ENCODE peak calls at places on chromosomes 4 and X, in ten cellular contexts. V is hepatocyte, R is Peyer's patch, X is right lobe of liver, B is K562, T is Karpas-422, I is HCT116, M is cardiac muscle cell, S is suprapubic skin, O is uterus. F is an unnamed sample. For H3K36me3, the result is how much of the 10 kb centered on the place peaks cover.

GRCh38 chrX:45850775-45851433 is 650.2 kb upstream of the DIPK2B start:
- DNase-seq in V (peak), R (peak), X (no peak), B (no peak), T (no peak), I (no peak), M (peak), S (no peak), O (peak), F (no peak)

GRCh38 chr4:2931765-2932560 is 31.2 kb downstream of the NOP14 start:
- DNase-seq in V (no peak), R (peak), X (peak), B (no peak), T (peak), I (no peak), M (no peak), S (peak), O (peak), F (no peak)

GRCh38 chrX:54012830-54013500 is 31.3 kb downstream of the PHF8 start:
- DNase-seq in V (no peak), R (no peak), X (no peak), B (no peak), T (no peak), I (no peak), M (no peak), S (no peak), O (no peak), F (no peak)

GRCh38 chr4:175731506-175731905 is 80.6 kb downstream of the GPM6A start:
- DNase-seq in V (no peak), R (no peak), X (no peak), B (no peak), T (no peak), I (no peak), M (no peak), S (no peak), O (no peak), F (no peak)

GRCh38 chr4:8427761-8428287 is 12.7 kb downstream of the ACOX3 start:
- DNase-seq in V (peak), R (no peak), X (peak), B (no peak), T (peak), I (no peak), M (peak), S (no peak), O (no peak), F (no peak)

GRCh38 chrX:1464282-1465131 is 11.8 kb upstream of the ASMTL start:
- DNase-seq in V (no peak), R (peak), X (no peak), B (no peak), T (no peak), I (no peak), M (no peak), S (peak), O (no peak), F (no peak)

GRCh38 chr4:67162692-67163091 is 382.6 kb downstream of the CENPC start:
- DNase-seq in V (no peak), R (no peak), X (no peak), B (no peak), T (no peak), I (no peak), M (no peak), S (no peak), O (no peak), F (no peak)

GRCh38 chr4:115834441-115834840 is 721.0 kb upstream of the NDST4 start:
- DNase-seq in V (no peak), R (no peak), X (no peak), B (no peak), T (no peak), I (no peak), M (no peak), S (no peak), O (no peak), F (no peak)

GRCh38 chr4:3041192-3042142 is 32.9 kb downstream of the HTT-AS start:
- DNase-seq in V (no peak), R (peak), X (peak), B (no peak), T (peak), I (no peak), M (peak), S (no peak), O (no peak), F (no peak)

GRCh38 chr4:40599431-40599830 is 30.2 kb downstream of the RBM47 start:
- DNase-seq in V (no peak), R (no peak), X (no peak), B (no peak), T (no peak), I (no peak), M (no peak), S (no peak), O (no peak), F (no peak)

GRCh38 chrX:133375558-133376340 is 39.5 kb downstream of the GPC4 start:
- DNase-seq in V (peak), R (no peak), X (no peak), B (no peak), T (no peak), I (no peak), M (peak), S (no peak), O (no peak), F (no peak)

GRCh38 chr4:179095585-179096228 is 1653.5 kb upstream of the AGA start:
- DNase-seq in V (peak), R (no peak), X (no peak), B (no peak), T (no peak), I (no peak), M (no peak), S (no peak), O (no peak), F (no peak)

GRCh38 chr4:140648716-140649115 is 80.0 kb upstream of the UCP1 start:
- DNase-seq in V (no peak), R (no peak), X (no peak), B (no peak), T (no peak), I (no peak), M (no peak), S (no peak), O (no peak), F (no peak)

GRCh38 chr4:24675723-24676122 is 91.4 kb upstream of the DHX15 start:
- DNase-seq in V (no peak), R (no peak), X (no peak), B (no peak), T (no peak), I (no peak), M (no peak), S (no peak), O (no peak), F (no peak)

GRCh38 chr4:139144161-139144859 is 32.7 kb downstream of the ELF2 start:
- DNase-seq in V (peak), R (peak), X (peak), B (no peak), T (no peak), I (no peak), M (peak), S (no peak), O (peak), F (no peak)

GRCh38 chr4:183602444-183603102 is 56.4 kb downstream of the RWDD4 start:
- DNase-seq in V (no peak), R (no peak), X (no peak), B (no peak), T (no peak), I (no peak), M (peak), S (no peak), O (no peak), F (no peak)

GRCh38 chr4:91924625-91925024 is 379.1 kb upstream of the GRID2 start:
- DNase-seq in V (no peak), R (no peak), X (no peak), B (no peak), T (no peak), I (no peak), M (no peak), S (peak), O (no peak), F (no peak)

GRCh38 chr4:152211936-152212675 is 323.8 kb downstream of the FBXW7 start:
- DNase-seq in V (no peak), R (no peak), X (no peak), B (no peak), T (no peak), I (no peak), M (no peak), S (no peak), O (no peak), F (no peak)

GRCh38 chr4:129240816-129241215 is 144.9 kb downstream of the C4orf33 start:
- DNase-seq in V (peak), R (no peak), X (peak), B (no peak), T (no peak), I (no peak), M (no peak), S (no peak), O (no peak), F (no peak)

GRCh38 chr4:147453561-147454141 is 27.2 kb upstream of the EDNRA start:
- DNase-seq in V (peak), R (no peak), X (no peak), B (no peak), T (no peak), I (peak), M (peak), S (no peak), O (no peak), F (no peak)

GRCh38 chr4:8394125-8394524 is 46.4 kb downstream of the ACOX3 start:
- DNase-seq in V (peak), R (peak), X (no peak), B (no peak), T (no peak), I (no peak), M (peak), S (peak), O (peak), F (no peak)

GRCh38 chr4:154313004-154313587 is 178.5 kb downstream of the DCHS2 start:
- DNase-seq in V (no peak), R (no peak), X (no peak), B (no peak), T (no peak), I (no peak), M (no peak), S (no peak), O (no peak), F (no peak)

GRCh38 chr4:33940281-33940680 is 2304.0 kb downstream of the ARAP2 start:
- DNase-seq in V (no peak), R (no peak), X (no peak), B (no peak), T (no peak), I (no peak), M (peak), S (no peak), O (no peak), F (no peak)

GRCh38 chr4:472881-473574 is 25.9 kb downstream of the ZNF721 start:
- DNase-seq in V (no peak), R (no peak), X (no peak), B (peak), T (no peak), I (no peak), M (peak), S (no peak), O (no peak), F (no peak)

GRCh38 chr4:101953949-101954348 is 163.4 kb downstream of the BANK1 start:
- DNase-seq in V (peak), R (no peak), X (no peak), B (no peak), T (peak), I (no peak), M (peak), S (no peak), O (no peak), F (peak)

GRCh38 chr4:56330691-56331090 is 56.6 kb downstream of the AASDH start:
- DNase-seq in V (no peak), R (no peak), X (no peak), B (no peak), T (no peak), I (no peak), M (peak), S (no peak), O (no peak), F (no peak)

GRCh38 chr4:13484749-13485345 is 707 bp upstream of the RAB28 start:
- DNase-seq in V (peak), R (no peak), X (no peak), B (peak), T (peak), I (peak), M (peak), S (no peak), O (no peak), F (no peak)

DNA sequence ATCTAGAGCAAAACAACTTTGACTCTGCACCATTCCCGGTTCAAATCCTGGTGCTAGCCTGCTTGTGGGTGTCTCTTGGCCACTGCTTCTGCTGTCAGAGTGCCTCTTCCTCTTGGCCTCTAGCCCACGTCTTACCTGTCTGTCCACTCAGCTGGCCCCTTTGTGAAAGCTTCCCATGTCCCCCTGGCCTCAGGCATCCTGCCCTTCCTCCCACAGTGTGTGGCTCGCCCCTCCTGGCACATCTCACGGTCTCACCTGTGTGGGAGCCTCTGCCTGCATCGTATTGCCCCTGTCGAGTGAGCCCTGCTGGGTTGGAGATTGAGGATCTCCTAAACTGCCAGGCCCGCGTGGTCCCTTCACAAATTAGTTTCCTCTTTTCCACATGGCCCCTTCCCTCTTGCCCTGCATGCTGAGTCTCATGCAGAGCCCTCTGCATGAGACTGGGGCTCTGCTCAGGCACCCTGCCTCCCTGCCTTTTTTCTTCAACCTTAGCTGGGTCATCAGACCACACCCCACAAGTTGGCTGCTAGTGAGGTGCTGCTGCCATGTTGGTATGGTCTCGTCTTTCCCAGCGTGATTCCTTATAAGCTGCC is 53.7 kb upstream of the TADA2B start:
- DNase-seq in V (no peak), R (no peak), X (no peak), B (no peak), T (no peak), I (no peak), M (no peak), S (no peak), O (no peak), F (no peak)
- H3K36me3 ChIP-seq in V (under half), R (under half), X (under half), B (half or more), T (under half), I (under half), M (under half), S (under half), O (under half), F (under half)

GRCh38 chrX:118823263-118824172 is at the start of gene ZCCHC12:
- DNase-seq in V (peak), R (peak), X (peak), B (peak), T (no peak), I (peak), M (peak), S (no peak), O (peak), F (no peak)

GRCh38 chrX:118824173-118824782 is 654 bp downstream of the ZCCHC12 start:
- DNase-seq in V (no peak), R (no peak), X (no peak), B (no peak), T (no peak), I (no peak), M (no peak), S (no peak), O (no peak), F (no peak)
- H3K4me3 ChIP-seq in V (no peak), R (no peak), X (no peak), B (no peak), T (no peak), I (peak), M (peak), S (peak), O (peak), F (no peak)

DNA sequence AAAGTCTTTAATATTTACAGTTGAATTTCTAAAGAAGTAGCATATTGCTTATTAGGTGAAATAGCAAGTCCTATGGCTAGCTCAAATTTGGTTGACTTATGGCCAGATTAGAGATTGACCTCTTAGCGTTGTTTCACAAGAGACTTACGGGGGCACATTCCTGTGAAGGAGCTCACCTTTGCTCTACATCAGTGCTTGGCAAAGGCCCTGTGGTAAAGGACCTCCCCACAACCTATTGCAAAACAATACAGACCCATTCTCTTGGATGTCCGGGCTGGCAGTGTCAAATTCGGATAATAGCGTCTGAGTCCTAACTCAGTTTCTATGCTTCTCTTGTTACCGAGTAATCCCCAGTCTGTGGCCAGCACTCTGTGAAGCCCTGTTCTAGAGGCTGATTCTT is 10.9 kb downstream of the PDHA1 start:
- DNase-seq in V (no peak), R (no peak), X (no peak), B (no peak), T (no peak), I (no peak), M (no peak), S (no peak), O (no peak), F (no peak)
- H3K36me3 ChIP-seq in V (under half), R (under half), X (under half), B (half or more), T (under half), I (under half), M (under half), S (half or more), O (under half), F (under half)

GRCh38 chr4:186203391-186203802 is 12.0 kb downstream of the CYP4V2 start:
- DNase-seq in V (peak), R (no peak), X (no peak), B (peak), T (peak), I (no peak), M (peak), S (no peak), O (no peak), F (no peak)
- H3K4me3 ChIP-seq in V (no peak), R (no peak), X (no peak), B (no peak), T (peak), I (peak), M (no peak), S (no peak), O (peak), F (no peak)

GRCh38 chrX:2614911-2615310 is 76.2 kb upstream of the CD99 start:
- DNase-seq in V (peak), R (no peak), X (no peak), B (peak), T (peak), I (no peak), M (peak), S (no peak), O (no peak), F (peak)

GRCh38 chrX:2620576-2620975 is 70.5 kb upstream of the CD99 start:
- DNase-seq in V (no peak), R (no peak), X (no peak), B (no peak), T (peak), I (no peak), M (no peak), S (no peak), O (no peak), F (no peak)
- H3K36me3 ChIP-seq in V (under half), R (under half), X (under half), B (under half), T (half or more), I (under half), M (under half), S (half or more), O (under half), F (under half)

DNA sequence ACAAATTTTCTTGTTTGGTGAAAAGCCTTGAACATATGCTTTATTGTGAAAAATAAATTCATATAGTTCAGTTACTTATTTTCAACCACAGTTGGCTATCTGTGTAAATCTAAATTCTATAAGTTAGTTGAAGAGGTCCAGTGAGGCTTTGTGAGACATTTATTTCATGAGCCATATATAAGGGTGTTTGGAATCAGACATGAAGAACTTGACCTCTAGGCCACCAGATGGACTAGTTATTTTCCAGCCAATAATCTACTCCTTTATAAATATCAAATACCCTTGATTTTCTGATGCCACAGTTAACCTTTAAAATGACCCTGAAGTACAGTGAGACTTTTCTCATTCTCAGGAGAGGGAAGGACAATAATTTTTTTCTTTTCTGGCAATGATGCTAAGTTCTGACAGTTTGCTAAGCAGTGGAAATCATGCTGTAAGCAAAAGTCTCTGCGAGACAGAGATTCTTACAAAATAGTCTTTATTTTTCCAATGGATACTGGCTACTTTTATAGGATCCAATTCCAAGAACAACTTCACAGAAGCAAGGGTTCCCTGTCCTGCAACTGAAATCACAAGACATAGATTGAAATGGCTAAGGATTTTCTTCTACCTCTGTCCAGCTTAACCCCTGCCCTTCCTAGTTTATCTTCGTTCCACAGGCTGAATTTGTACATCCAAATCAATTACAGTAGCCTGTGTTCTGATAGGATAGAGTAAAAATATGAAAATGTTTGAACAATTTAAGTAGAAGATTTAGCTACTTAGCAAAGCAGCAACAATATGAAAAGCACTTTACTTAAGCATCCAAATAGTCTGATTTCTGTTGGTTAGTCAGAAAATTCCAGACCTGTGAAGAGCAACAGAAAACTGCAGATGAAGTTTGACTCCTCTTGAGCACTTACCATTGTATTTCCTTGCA is 2.3 kb downstream of the ARSJ start:
- DNase-seq in V (no peak), R (no peak), X (no peak), B (no peak), T (no peak), I (no peak), M (peak), S (no peak), O (no peak), F (no peak)
- H3K4me3 ChIP-seq in V (peak), R (no peak), X (peak), B (no peak), T (no peak), I (no peak), M (no peak), S (peak), O (peak), F (peak)

DNA sequence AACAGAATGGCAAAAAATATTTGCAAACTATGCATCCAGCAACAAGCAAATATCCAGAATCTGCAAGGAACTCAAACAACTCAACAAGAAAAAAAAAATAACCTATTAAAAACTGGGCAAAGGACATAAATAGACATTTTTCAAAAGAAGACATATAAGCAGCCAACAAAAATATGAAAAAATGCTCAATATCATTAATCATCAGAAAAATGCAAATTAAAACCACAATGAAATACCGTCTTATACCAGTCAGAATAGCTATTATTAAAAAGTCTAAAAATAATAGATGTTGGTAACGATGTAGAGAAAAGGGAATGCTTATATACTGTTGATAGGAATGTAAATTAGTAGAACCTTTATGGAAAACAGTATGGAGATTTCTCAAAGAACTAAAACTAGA is 53.4 kb downstream of the WDR19 start:
- DNase-seq in V (no peak), R (no peak), X (no peak), B (no peak), T (no peak), I (no peak), M (no peak), S (no peak), O (no peak), F (no peak)
- H3K36me3 ChIP-seq in V (under half), R (under half), X (under half), B (under half), T (under half), I (under half), M (under half), S (under half), O (under half), F (under half)

GRCh38 chr4:80271806-80272205 is 5.3 kb downstream of the FGF5 start:
- DNase-seq in V (no peak), R (no peak), X (no peak), B (no peak), T (no peak), I (no peak), M (peak), S (no peak), O (no peak), F (no peak)
- H3K4me3 ChIP-seq in V (no peak), R (no peak), X (no peak), B (no peak), T (no peak), I (no peak), M (no peak), S (no peak), O (no peak), F (no peak)

F was measured in BJ.